ENCODE peak calls at places on chromosomes 3 and 15, in eight cellular contexts. M is cardiac muscle cell, H is thoracic aorta, N is Calu3, R is neural progenitor cell, F is BJ, S is GM12865, A is H1. O is an unnamed sample.

GRCh38 chr15:71651750-71652186 is 158.6 kb upstream of the NR2E3 start:
- DNase-seq in M (peak), H (peak), N (peak), R (peak), F (no peak), S (peak), A (peak), O (peak)

GRCh38 chr15:43329222-43329959 is 982 bp downstream of the LCMT2 start:
- DNase-seq in M (peak), H (no peak), N (no peak), R (peak), F (no peak), S (no peak), A (peak), O (no peak)

GRCh38 chr15:48696627-48697312 is 51.3 kb upstream of the FBN1 start:
- DNase-seq in M (no peak), H (no peak), N (no peak), R (no peak), F (no peak), S (peak), A (no peak), O (no peak)

GRCh38 chr15:51883436-51883835 is 54.0 kb downstream of the TMOD3 start:
- DNase-seq in M (peak), H (no peak), N (no peak), R (no peak), F (peak), S (no peak), A (no peak), O (peak)

GRCh38 chr3:56321383-56321782 is 146.9 kb downstream of the ERC2 start:
- DNase-seq in M (peak), H (no peak), N (no peak), R (no peak), F (no peak), S (no peak), A (no peak), O (no peak)

GRCh38 chr3:155131104-155131503 is 51.0 kb downstream of the MME start:
- DNase-seq in M (peak), H (no peak), N (peak), R (no peak), F (no peak), S (peak), A (no peak), O (no peak)

GRCh38 chr3:42733501-42734262 is 31.1 kb upstream of the HHATL start:
- DNase-seq in M (no peak), H (no peak), N (no peak), R (no peak), F (no peak), S (no peak), A (peak), O (no peak)

GRCh38 chr15:78767331-78767951 is 43.8 kb downstream of the ADAMTS7 start:
- DNase-seq in M (no peak), H (no peak), N (peak), R (no peak), F (no peak), S (no peak), A (no peak), O (no peak)

GRCh38 chr3:35502699-35503098 is 136.6 kb upstream of the ARPP21 start:
- DNase-seq in M (no peak), H (no peak), N (no peak), R (peak), F (no peak), S (no peak), A (no peak), O (no peak)

GRCh38 chr3:100756441-100756840 is 47.1 kb downstream of the TFG start:
- DNase-seq in M (no peak), H (no peak), N (no peak), R (no peak), F (peak), S (no peak), A (no peak), O (peak)

GRCh38 chr3:71101581-71101980 is 481.9 kb downstream of the FOXP1 start:
- DNase-seq in M (no peak), H (no peak), N (no peak), R (no peak), F (no peak), S (no peak), A (no peak), O (no peak)

GRCh38 chr15:98948941-98949340 is 58.7 kb downstream of the PGPEP1L start:
- DNase-seq in M (no peak), H (no peak), N (no peak), R (no peak), F (no peak), S (no peak), A (no peak), O (no peak)

GRCh38 chr3:127628788-127629456 is at the start of gene PODXL2:
- DNase-seq in M (peak), H (no peak), N (peak), R (peak), F (no peak), S (peak), A (peak), O (peak)

GRCh38 chr3:161372321-161373260 is 1.3 kb upstream of the SPTSSB start:
- DNase-seq in M (peak), H (no peak), N (peak), R (peak), F (no peak), S (peak), A (peak), O (no peak)

GRCh38 chr3:14831916-14832430 is 13.2 kb downstream of the FGD5 start:
- DNase-seq in M (no peak), H (no peak), N (no peak), R (no peak), F (no peak), S (no peak), A (no peak), O (no peak)

GRCh38 chr3:78255403-78255802 is 1215.5 kb downstream of the ROBO2 start:
- DNase-seq in M (peak), H (no peak), N (no peak), R (no peak), F (peak), S (no peak), A (no peak), O (peak)

GRCh38 chr15:26126819-26127387 is 263.8 kb upstream of the ATP10A start:
- DNase-seq in M (no peak), H (no peak), N (no peak), R (no peak), F (no peak), S (no peak), A (no peak), O (no peak)

GRCh38 chr3:42505849-42506410 is 3.5 kb downstream of the VIPR1 start:
- DNase-seq in M (no peak), H (no peak), N (no peak), R (no peak), F (no peak), S (no peak), A (peak), O (no peak)

GRCh38 chr3:196192036-196193001 is 18.9 kb downstream of the ZDHHC19 start:
- DNase-seq in M (no peak), H (no peak), N (no peak), R (no peak), F (no peak), S (peak), A (no peak), O (no peak)
- TF ChIP-seq CTCF in M (no peak), H (no peak), N (no peak), R (peak), F (no peak), S (no peak), A (no peak), O (no peak)

DNA sequence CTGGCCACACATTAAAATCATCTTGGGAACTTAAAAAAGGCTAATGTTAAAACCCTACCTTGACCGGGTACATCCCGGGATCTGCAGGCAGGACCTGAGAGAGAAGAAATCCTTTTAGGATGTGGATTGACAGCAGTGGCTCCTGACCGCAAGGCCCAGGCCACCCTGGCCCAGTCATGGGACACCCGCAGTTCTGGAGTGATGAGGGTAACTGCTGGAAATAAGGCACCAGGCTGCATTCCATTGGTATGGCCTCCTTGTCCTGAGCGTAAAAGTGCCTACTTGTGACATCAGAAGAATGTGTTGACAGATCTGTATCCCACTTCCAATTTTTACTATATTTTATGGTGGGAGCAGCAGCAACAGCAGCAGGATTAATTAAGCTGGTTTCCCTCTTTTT is 63.4 kb upstream of the GSK3B start:
- DNase-seq in M (no peak), H (no peak), N (no peak), R (no peak), F (no peak), S (no peak), A (no peak), O (no peak)
- TF ChIP-seq CTCF in M (no peak), H (no peak), N (no peak), R (no peak), F (no peak), S (no peak), A (no peak), O (no peak)

GRCh38 chr15:82081904-82082810 is 36.3 kb upstream of the MEX3B start:
- DNase-seq in M (peak), H (no peak), N (no peak), R (peak), F (peak), S (peak), A (peak), O (peak)
- TF ChIP-seq CTCF in M (peak), H (no peak), N (peak), R (peak), F (peak), S (no peak), A (peak), O (peak)

GRCh38 chr3:186277268-186277909 is 84.6 kb downstream of the DGKG start:
- DNase-seq in M (peak), H (no peak), N (peak), R (peak), F (no peak), S (no peak), A (no peak), O (peak)
- TF ChIP-seq CTCF in M (peak), H (no peak), N (no peak), R (peak), F (peak), S (no peak), A (peak), O (peak)

GRCh38 chr3:84074767-84075166 is 884.0 kb upstream of the CADM2 start:
- DNase-seq in M (no peak), H (no peak), N (no peak), R (no peak), F (no peak), S (no peak), A (no peak), O (no peak)

GRCh38 chr3:84082726-84083125 is 876.1 kb upstream of the CADM2 start:
- DNase-seq in M (no peak), H (no peak), N (no peak), R (no peak), F (no peak), S (no peak), A (no peak), O (no peak)

GRCh38 chr3:84077479-84077878 is 881.3 kb upstream of the CADM2 start:
- DNase-seq in M (no peak), H (no peak), N (no peak), R (peak), F (no peak), S (no peak), A (no peak), O (no peak)
- TF ChIP-seq CTCF in M (no peak), H (no peak), N (no peak), R (peak), F (no peak), S (no peak), A (peak), O (no peak)

DNA sequence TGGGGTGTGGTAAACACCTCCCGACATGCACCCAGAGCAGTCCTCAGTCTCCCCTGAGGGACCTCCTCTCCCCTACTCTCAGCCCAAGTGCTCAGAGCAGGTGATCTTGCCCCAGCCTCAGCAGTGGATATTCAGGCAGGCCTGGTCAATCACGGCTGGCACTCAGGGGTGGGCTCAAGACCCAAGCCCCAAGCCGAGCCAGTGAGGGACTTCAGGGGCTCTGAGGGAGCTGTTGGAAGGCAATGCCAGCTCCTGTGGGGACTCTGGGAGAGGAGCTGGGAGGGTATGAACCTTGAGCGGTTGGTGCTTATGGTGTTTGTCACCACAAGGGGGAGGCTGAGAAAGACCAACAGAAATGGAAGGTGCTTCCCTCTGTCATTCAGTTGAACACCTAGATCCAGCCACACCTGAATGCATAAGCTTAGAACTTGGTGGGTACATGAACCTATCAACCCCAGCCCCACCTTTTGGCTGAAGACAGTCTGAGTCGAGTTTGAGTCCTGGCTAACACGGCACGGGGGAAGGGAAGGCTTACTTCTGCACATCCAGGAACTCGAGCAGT is 19.4 kb downstream of the ALS2CL start:
- DNase-seq in M (no peak), H (no peak), N (no peak), R (no peak), F (no peak), S (no peak), A (no peak), O (no peak)
- TF ChIP-seq CTCF in M (peak), H (no peak), N (no peak), R (peak), F (peak), S (no peak), A (peak), O (peak)

GRCh38 chr3:79369306-79369705 is 398.5 kb downstream of the ROBO1 start:
- DNase-seq in M (peak), H (no peak), N (no peak), R (no peak), F (no peak), S (no peak), A (no peak), O (no peak)
- TF ChIP-seq CTCF in M (peak), H (no peak), N (no peak), R (peak), F (peak), S (no peak), A (peak), O (peak)

GRCh38 chr15:40957041-40957555 is 3.8 kb downstream of the CHAC1 start:
- DNase-seq in M (no peak), H (no peak), N (no peak), R (no peak), F (no peak), S (no peak), A (no peak), O (no peak)
- TF ChIP-seq CTCF in M (no peak), H (no peak), N (no peak), R (no peak), F (no peak), S (no peak), A (no peak), O (no peak)

DNA sequence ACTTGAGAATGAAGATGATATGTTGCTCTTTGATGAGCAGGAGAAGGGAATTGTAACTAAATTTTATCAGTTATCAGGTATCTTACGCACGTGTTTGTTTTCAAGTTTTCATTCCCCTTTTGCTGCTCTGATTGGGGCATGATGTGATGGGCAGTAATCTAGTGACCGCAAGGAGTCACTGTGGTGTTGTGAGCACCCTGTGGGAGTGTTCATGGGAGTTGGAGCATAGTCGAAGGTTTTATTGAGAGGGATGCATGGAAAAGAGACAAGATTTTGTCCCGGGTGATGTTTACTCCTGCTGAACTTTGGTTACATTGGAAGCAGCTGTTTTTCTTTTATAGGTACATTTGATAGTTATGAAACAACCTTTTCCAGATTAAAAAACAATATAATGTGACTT is 2.1 kb downstream of the FAN1 start:
- DNase-seq in M (peak), H (no peak), N (no peak), R (no peak), F (no peak), S (no peak), A (no peak), O (no peak)
- TF ChIP-seq CTCF in M (peak), H (no peak), N (no peak), R (peak), F (peak), S (no peak), A (peak), O (no peak)

GRCh38 chr3:53254810-53255359 is 937 bp downstream of the TKT start:
- DNase-seq in M (peak), H (no peak), N (peak), R (peak), F (no peak), S (peak), A (peak), O (no peak)
- TF ChIP-seq CTCF in M (no peak), H (no peak), N (no peak), R (no peak), F (no peak), S (no peak), A (no peak), O (no peak)

O was measured in AG09319.